ENCODE peak calls at places on chromosomes 12 and 14, in nine cellular contexts. X is activated naive CD4-positive, alpha-beta T cell; H is hippocampal formation; K is T-helper 1 cell; S is coronary artery; E is head of caudate nucleus; D is SK-N-SH; L is left ventricle myocardium inferior; N is NCI-H1092 treated with DMSO at 0.1 percent for 48 hours. P is an unnamed sample.

GRCh38 chr14:56686416-56686815 is 106.8 kb downstream of the TMEM260 start:
- DNase-seq in X (no peak), D (no peak), S (no peak), K (no peak), H (no peak), N (peak; percentile 58), L (peak; percentile 34), E (peak; percentile 17), P (no peak)

GRCh38 chr14:69093551-69094421 is 59.1 kb downstream of the DCAF5 start:
- DNase-seq in L (no peak), K (no peak), X (no peak), S (no peak), D (no peak), E (peak; percentile 32), H (peak; percentile 45), N (no peak), P (no peak)

GRCh38 chr12:69648476-69648875 is 37.8 kb upstream of the LRRC10 start:
- DNase-seq in X (no peak), N (no peak), S (no peak), L (no peak), K (no peak), H (no peak), E (no peak), D (no peak), P (peak; percentile 79)

GRCh38 chr12:111792155-111792876 is 25.6 kb downstream of the ALDH2 start:
- DNase-seq in N (no peak), D (no peak), X (no peak), K (no peak), L (peak; percentile 55), S (no peak), E (no peak), H (no peak), P (peak; percentile 67)

GRCh38 chr12:57199191-57199590 is 17.4 kb upstream of the NXPH4 start:
- DNase-seq in N (no peak), D (no peak), S (no peak), L (no peak), H (no peak), E (no peak), X (no peak), K (no peak), P (no peak)

GRCh38 chr14:55245657-55246268 is 25.5 kb upstream of the FBXO34 start:
- DNase-seq in H (no peak), E (no peak), D (no peak), L (no peak), K (no peak), N (no peak), X (no peak), S (no peak), P (peak; percentile 38)

GRCh38 chr14:52961060-52961639 is 10.3 kb upstream of the FERMT2 start:
- DNase-seq in D (peak; percentile 63), L (peak; percentile 29), E (no peak), K (peak; percentile 13), X (no peak), N (peak; percentile 70), S (no peak), H (peak; percentile 22), P (peak; percentile 59)

GRCh38 chr12:115394498-115395220 is 710.7 kb upstream of the TBX3 start:
- DNase-seq in K (no peak), H (no peak), D (no peak), N (peak; percentile 18), X (no peak), L (no peak), E (no peak), S (no peak), P (no peak)

GRCh38 chr14:69694730-69695663 is 71.9 kb upstream of the SRSF5 start:
- DNase-seq in D (no peak), N (no peak), K (no peak), E (no peak), L (no peak), S (no peak), X (no peak), H (no peak), P (no peak)

GRCh38 chr14:104881369-104881979 is 16.4 kb downstream of the CEP170B start:
- DNase-seq in D (peak; percentile 75), N (peak; percentile 88), S (no peak), X (no peak), K (no peak), H (no peak), E (no peak), L (peak; percentile 66), P (no peak)

GRCh38 chr12:131390408-131391100 is 320.3 kb upstream of the SFSWAP start:
- DNase-seq in K (no peak), E (no peak), D (no peak), S (no peak), L (no peak), X (no peak), H (peak; percentile 22), N (peak; percentile 19), P (peak; percentile 43)

GRCh38 chr14:68974759-68975347 is 4.2 kb downstream of the ACTN1 start:
- DNase-seq in L (no peak), K (no peak), N (no peak), D (no peak), E (no peak), S (no peak), X (no peak), H (no peak), P (no peak)

GRCh38 chr12:13093191-13093849 is 10.1 kb downstream of the GSG1 start:
- DNase-seq in D (no peak), E (no peak), K (no peak), N (no peak), S (no peak), L (no peak), H (no peak), X (no peak), P (peak; percentile 67)

GRCh38 chr12:49916129-49916919 is 12.6 kb upstream of the FAIM2 start:
- DNase-seq in S (peak; percentile 63), X (no peak), E (no peak), N (no peak), L (no peak), K (no peak), H (no peak), D (no peak), P (no peak)

GRCh38 chr12:2691340-2692111 is 103.2 kb upstream of the FKBP4 start:
- DNase-seq in H (no peak), N (peak; percentile 63), S (no peak), E (no peak), X (peak; percentile 32), L (no peak), K (no peak), D (no peak), P (no peak)

GRCh38 chr14:52086755-52087154 is 17.9 kb upstream of the NID2 start:
- DNase-seq in H (no peak), L (no peak), E (no peak), X (no peak), N (no peak), S (no peak), D (no peak), K (no peak), P (no peak)

GRCh38 chr14:89702151-89702936 is 252.2 kb downstream of the EFCAB11 start:
- DNase-seq in H (no peak), D (no peak), X (no peak), E (no peak), L (peak; percentile 54), S (peak; percentile 76), N (peak; percentile 78), K (no peak), P (no peak)

GRCh38 chr12:57149309-57149900 is 2.0 kb upstream of the LRP1-AS start:
- DNase-seq in S (peak; percentile 88), H (no peak), K (no peak), X (no peak), L (peak; percentile 82), N (no peak), D (no peak), E (no peak), P (no peak)

GRCh38 chr14:56816575-56817391 is 6.5 kb upstream of the OTX2 start:
- DNase-seq in E (no peak), N (no peak), S (no peak), X (no peak), D (no peak), H (no peak), K (no peak), L (no peak), P (no peak)

GRCh38 chr14:54815016-54815415 is 87.6 kb downstream of the GCH1 start:
- DNase-seq in X (no peak), N (no peak), L (no peak), K (no peak), E (no peak), H (no peak), S (no peak), D (no peak), P (peak; percentile 86)

GRCh38 chr12:19482036-19482435 is 42.7 kb downstream of the AEBP2 start:
- DNase-seq in L (no peak), E (no peak), N (no peak), S (no peak), X (no peak), D (no peak), K (no peak), H (no peak), P (no peak)

GRCh38 chr12:94458882-94459772 is 540 bp downstream of the CEP83 start:
- DNase-seq in X (no peak), H (no peak), N (peak; percentile 45), L (no peak), D (peak; percentile 25), K (no peak), E (no peak), S (no peak), P (peak; percentile 59)

GRCh38 chr12:89305373-89305772 is 46.9 kb downstream of the DUSP6 start:
- DNase-seq in X (no peak), D (no peak), N (no peak), H (no peak), K (no peak), L (no peak), S (no peak), E (no peak), P (no peak)

GRCh38 chr12:14263742-14264141 is 101.7 kb upstream of the ATF7IP start:
- DNase-seq in L (no peak), X (no peak), H (no peak), S (no peak), N (no peak), E (no peak), D (no peak), K (no peak), P (no peak)

GRCh38 chr12:92290016-92290685 is 144.5 kb upstream of the BTG1 start:
- DNase-seq in D (no peak), L (no peak), N (no peak), H (no peak), S (no peak), X (no peak), K (no peak), E (no peak), P (no peak)

GRCh38 chr12:50985322-50985721 is 33.0 kb downstream of the HIGD1C start:
- DNase-seq in N (no peak), D (no peak), E (no peak), H (no peak), S (no peak), K (no peak), L (no peak), X (no peak), P (no peak)

GRCh38 chr14:50083467-50084337 is 32.7 kb downstream of the VCPKMT start:
- DNase-seq in H (no peak), N (no peak), S (no peak), D (no peak), E (no peak), X (peak; percentile 25), K (peak; percentile 34), L (no peak), P (no peak)

GRCh38 chr12:45660330-45660729 is 69.2 kb upstream of the ARID2 start:
- DNase-seq in E (no peak), X (no peak), L (peak; percentile 19), K (no peak), H (no peak), N (no peak), D (no peak), S (no peak), P (peak; percentile 79)

GRCh38 chr12:49893753-49894752 is 9.6 kb downstream of the FAIM2 start:
- DNase-seq in L (no peak), E (no peak), S (no peak), K (no peak), N (no peak), H (no peak), D (no peak), X (no peak), P (peak; percentile 54)

GRCh38 chr12:5718680-5719079 is 226.4 kb downstream of the ANO2 start:
- DNase-seq in X (no peak), K (no peak), D (no peak), L (peak; percentile 64), E (no peak), N (no peak), H (no peak), S (no peak), P (no peak)

GRCh38 chr12:42326466-42327226 is 679 bp downstream of the PPHLN1 start:
- DNase-seq in S (no peak), N (no peak), H (no peak), K (no peak), D (peak; percentile 32), X (no peak), L (no peak), E (no peak), P (peak; percentile 68)